ENCODE peak calls at places on chromosomes 4 and X, in eight cellular contexts. D, I, K, U, L, G, W and R are unnamed samples.

GRCh38 chr4:86972997-86973396 is 38.2 kb downstream of the AFF1 start:
- DNase-seq in D (no peak), I (no peak), K (no peak), U (no peak), L (no peak), G (no peak), W (no peak), R (no peak)

GRCh38 chrX:55119712-55120111 is 30.9 kb downstream of the PAGE2 start:
- DNase-seq in D (no peak), I (no peak), K (no peak), U (no peak), L (no peak), G (no peak), W (no peak), R (no peak)

GRCh38 chrX:98405376-98405775 is 1521.7 kb downstream of the RPA4 start:
- DNase-seq in D (peak; percentile 66), I (peak; percentile 68), K (no peak), U (no peak), L (no peak), G (no peak), W (no peak), R (no peak)

GRCh38 chr4:105894570-105895323 is 524 bp upstream of the NPNT start:
- DNase-seq in D (no peak), I (peak; percentile 15), K (peak; percentile 2), U (no peak), L (no peak), G (no peak), W (no peak), R (no peak)

GRCh38 chrX:122517781-122518180 is 666.3 kb upstream of the GRIA3 start:
- DNase-seq in D (no peak), I (no peak), K (no peak), U (no peak), L (no peak), G (no peak), W (no peak), R (no peak)

GRCh38 chr4:36979494-36979893 is 265.0 kb upstream of the NWD2 start:
- DNase-seq in D (no peak), I (no peak), K (no peak), U (no peak), L (no peak), G (no peak), W (no peak), R (no peak)

GRCh38 chr4:185965456-185966384 is 103.2 kb upstream of the TLR3 start:
- DNase-seq in D (no peak), I (no peak), K (no peak), U (no peak), L (no peak), G (no peak), W (no peak), R (no peak)

GRCh38 chr4:181503800-181504364 is 739.3 kb upstream of the TENM3 start:
- DNase-seq in D (no peak), I (no peak), K (no peak), U (no peak), L (no peak), G (no peak), W (no peak), R (no peak)

GRCh38 chrX:41912922-41913321 is 10.4 kb downstream of the CASK start:
- DNase-seq in D (no peak), I (no peak), K (no peak), U (no peak), L (no peak), G (no peak), W (no peak), R (no peak)

GRCh38 chr4:184441461-184442392 is 32.6 kb downstream of the IRF2 start:
- DNase-seq in D (peak; percentile 26), I (no peak), K (no peak), U (no peak), L (peak; percentile 45), G (no peak), W (no peak), R (no peak)

GRCh38 chr4:48804584-48805301 is 24.7 kb upstream of the FRYL start:
- DNase-seq in D (no peak), I (no peak), K (no peak), U (no peak), L (no peak), G (no peak), W (no peak), R (no peak)

GRCh38 chr4:183905081-183905592 is at the start of gene STOX2:
- DNase-seq in D (no peak), I (no peak), K (peak; percentile 77), U (peak; percentile 78), L (peak; percentile 84), G (peak; percentile 16), W (no peak), R (no peak)

GRCh38 chrX:130106071-130106470 is 4.2 kb downstream of the ELF4 start:
- DNase-seq in D (no peak), I (no peak), K (no peak), U (no peak), L (peak; percentile 76), G (no peak), W (no peak), R (no peak)

GRCh38 chrX:137569470-137569891 is 3.6 kb downstream of the ZIC3 start:
- DNase-seq in D (no peak), I (no peak), K (no peak), U (no peak), L (no peak), G (no peak), W (no peak), R (no peak)

GRCh38 chr4:22072240-22072639 is 123.7 kb upstream of the KCNIP4 start:
- DNase-seq in D (no peak), I (no peak), K (no peak), U (no peak), L (no peak), G (no peak), W (no peak), R (no peak)